ENCODE peak calls at places on chromosome 12, in four cellular contexts. F is SK-N-MC, H is sigmoid colon, P is GM12878. E is an unnamed sample.

GRCh38 chr12:108563135-108563803 is 873 bp downstream of the ISCU start:
- DNase-seq in F (peak; percentile 70), H (peak; percentile 93), P (peak; percentile 83), E (peak; percentile 57)

GRCh38 chr12:108609535-108610335 is 11.9 kb upstream of the TMEM119 start:
- DNase-seq in F (no peak), H (peak; percentile 94), P (no peak), E (no peak)

GRCh38 chr12:27142102-27142721 is 59.8 kb upstream of the C12orf71 start:
- DNase-seq in F (peak; percentile 37), H (peak; percentile 79), P (no peak), E (no peak)

GRCh38 chr12:3617565-3617964 is 126.6 kb downstream of the PRMT8 start:
- DNase-seq in F (no peak), H (peak; percentile 28), P (no peak), E (no peak)

GRCh38 chr12:19075711-19076340 is 53.7 kb upstream of the PLEKHA5 start:
- DNase-seq in F (no peak), H (no peak), P (no peak), E (no peak)

GRCh38 chr12:1488908-1489381 is 105.4 kb downstream of the FBXL14 start:
- DNase-seq in F (no peak), H (no peak), P (no peak), E (no peak)

GRCh38 chr12:58554522-58555157 is 365.7 kb downstream of the LRIG3 start:
- DNase-seq in F (no peak), H (no peak), P (no peak), E (no peak)

GRCh38 chr12:115078334-115078733 is 394.4 kb upstream of the TBX3 start:
- DNase-seq in F (no peak), H (no peak), P (no peak), E (no peak)

GRCh38 chr12:104218935-104219334 is 3.4 kb downstream of the TXNRD1 start:
- DNase-seq in F (peak; percentile 6), H (no peak), P (no peak), E (no peak)

GRCh38 chr12:21547437-21547836 is 21.3 kb downstream of the SPX start:
- DNase-seq in F (no peak), H (no peak), P (no peak), E (no peak)

GRCh38 chr12:128586630-128587029 is 237.1 kb downstream of the SLC15A4 start:
- DNase-seq in F (no peak), H (no peak), P (no peak), E (no peak)

GRCh38 chr12:128595609-128596008 is 228.1 kb downstream of the SLC15A4 start:
- DNase-seq in F (no peak), H (peak; percentile 46), P (no peak), E (no peak)

GRCh38 chr12:128587918-128588317 is 235.8 kb downstream of the SLC15A4 start:
- DNase-seq in F (no peak), H (no peak), P (no peak), E (no peak)

GRCh38 chr12:128592345-128592744 is 231.4 kb downstream of the SLC15A4 start:
- DNase-seq in F (no peak), H (no peak), P (no peak), E (no peak)
- TF ChIP-seq POLR2AphosphoS5 in F (no peak), H (no peak), P (no peak), E (no peak)

GRCh38 chr12:113014565-113014964 is 36.2 kb downstream of the OAS2 start:
- DNase-seq in F (no peak), H (no peak), P (no peak), E (no peak)

GRCh38 chr12:113019045-113019444 is 37.5 kb upstream of the DTX1 start:
- DNase-seq in F (no peak), H (no peak), P (no peak), E (no peak)

GRCh38 chr12:113022563-113023297 is 33.8 kb upstream of the DTX1 start:
- DNase-seq in F (no peak), H (no peak), P (no peak), E (no peak)

GRCh38 chr12:113021500-113021899 is 35.0 kb upstream of the DTX1 start:
- DNase-seq in F (no peak), H (no peak), P (no peak), E (no peak)

GRCh38 chr12:113016796-113017195 is 38.5 kb downstream of the OAS2 start:
- DNase-seq in F (no peak), H (no peak), P (no peak), E (no peak)
- TF ChIP-seq POLR2AphosphoS5 in F (no peak), H (no peak), P (no peak), E (no peak)

GRCh38 chr12:6538420-6539275 is 4.3 kb downstream of the GAPDH start:
- DNase-seq in F (no peak), H (peak; percentile 56), P (no peak), E (no peak)
- TF ChIP-seq POLR2AphosphoS5 in F (peak; percentile 79), H (no peak), P (peak; percentile 88), E (peak; percentile 90)

DNA sequence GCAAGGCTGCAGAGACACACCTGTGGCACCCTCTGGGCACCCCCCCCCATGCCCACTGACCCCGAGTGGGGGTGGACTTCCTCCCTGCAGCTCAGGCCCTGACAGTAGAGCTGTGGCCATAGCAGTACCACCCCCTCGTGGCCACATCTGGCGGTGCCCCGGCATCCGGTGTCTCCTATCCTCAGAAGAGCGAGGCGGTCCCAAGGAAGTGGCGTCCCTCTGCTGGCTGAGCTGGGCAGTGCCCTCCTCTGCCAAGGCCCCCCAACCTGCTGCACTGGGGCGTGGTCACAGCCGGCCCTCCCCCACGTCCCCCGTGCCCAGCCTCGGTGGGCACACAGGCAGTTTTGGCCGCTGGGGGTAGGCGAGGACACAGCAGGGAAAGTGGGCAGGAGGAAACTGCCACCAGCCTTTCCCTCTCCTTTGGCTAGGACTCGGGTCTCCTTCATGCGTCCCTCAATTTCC is 6.0 kb upstream of the SLC6A12 start:
- DNase-seq in F (no peak), H (no peak), P (no peak), E (peak; percentile 63)
- TF ChIP-seq POLR2AphosphoS5 in F (no peak), H (no peak), P (no peak), E (no peak)

GRCh38 chr12:127150028-127150427 is 1116.9 kb upstream of the TMEM132C start:
- DNase-seq in F (no peak), H (no peak), P (peak; percentile 23), E (no peak)
- TF ChIP-seq POLR2AphosphoS5 in F (no peak), H (no peak), P (no peak), E (no peak)

GRCh38 chr12:51779876-51780275 is 68.6 kb downstream of the FIGNL2 start:
- DNase-seq in F (no peak), H (no peak), P (no peak), E (no peak)
- TF ChIP-seq POLR2AphosphoS5 in F (no peak), H (no peak), P (no peak), E (no peak)

E was measured in GM12892.